ENCODE peak calls at places on chromosome 5, in four cellular contexts. One of them, this sample, is unnamed.

GRCh38 chr5:9534881-9535517 is 10.9 kb downstream of the SEMA5A start:
- DNase-seq in cardiac muscle cell: peak; percentile 50
- DNase-seq in DMS 273 treated with DMSO at 0.1 percent for 48 hours: no peak
- DNase-seq in HS-5: no peak
- DNase-seq in this sample: no peak

GRCh38 chr5:36602711-36603321 is 3.6 kb upstream of the SLC1A3 start:
- DNase-seq in cardiac muscle cell: no peak
- DNase-seq in DMS 273 treated with DMSO at 0.1 percent for 48 hours: no peak
- DNase-seq in HS-5: no peak
- DNase-seq in this sample: no peak

GRCh38 chr5:54902817-54903473 is 82.4 kb downstream of the ESM1 start:
- DNase-seq in cardiac muscle cell: peak; percentile 88
- DNase-seq in DMS 273 treated with DMSO at 0.1 percent for 48 hours: peak; percentile 89
- DNase-seq in HS-5: no peak
- DNase-seq in this sample: no peak

GRCh38 chr5:181223041-181223728 is at the start of gene TRIM41:
- DNase-seq in cardiac muscle cell: peak; percentile 99
- DNase-seq in DMS 273 treated with DMSO at 0.1 percent for 48 hours: no peak
- DNase-seq in HS-5: peak; percentile 94
- DNase-seq in this sample: peak; percentile 90

GRCh38 chr5:11182441-11183080 is 421.5 kb upstream of the DAP start:
- DNase-seq in cardiac muscle cell: peak; percentile 11
- DNase-seq in DMS 273 treated with DMSO at 0.1 percent for 48 hours: peak; percentile 31
- DNase-seq in HS-5: peak; percentile 39
- DNase-seq in this sample: no peak

GRCh38 chr5:79576606-79577289 is 35.5 kb upstream of the TENT2 start:
- DNase-seq in cardiac muscle cell: peak; percentile 65
- DNase-seq in DMS 273 treated with DMSO at 0.1 percent for 48 hours: no peak
- DNase-seq in HS-5: no peak
- DNase-seq in this sample: no peak

GRCh38 chr5:146722361-146722779 is 156.2 kb downstream of the PPP2R2B start:
- DNase-seq in cardiac muscle cell: peak; percentile 68
- DNase-seq in DMS 273 treated with DMSO at 0.1 percent for 48 hours: no peak
- DNase-seq in HS-5: no peak
- DNase-seq in this sample: no peak

GRCh38 chr5:142872795-142873194 is 102.6 kb downstream of the ARHGAP26 start:
- DNase-seq in cardiac muscle cell: peak; percentile 47
- DNase-seq in DMS 273 treated with DMSO at 0.1 percent for 48 hours: no peak
- DNase-seq in HS-5: no peak
- DNase-seq in this sample: peak; percentile 28

GRCh38 chr5:40606077-40606765 is 73.5 kb upstream of the PTGER4 start:
- DNase-seq in cardiac muscle cell: no peak
- DNase-seq in DMS 273 treated with DMSO at 0.1 percent for 48 hours: no peak
- DNase-seq in HS-5: no peak
- DNase-seq in this sample: no peak

GRCh38 chr5:132095745-132096084 is 22.1 kb downstream of the CSF2 start:
- DNase-seq in cardiac muscle cell: no peak
- DNase-seq in DMS 273 treated with DMSO at 0.1 percent for 48 hours: no peak
- DNase-seq in HS-5: no peak
- DNase-seq in this sample: no peak

GRCh38 chr5:159392881-159393280 is 62.6 kb upstream of the IL12B start:
- DNase-seq in cardiac muscle cell: no peak
- DNase-seq in DMS 273 treated with DMSO at 0.1 percent for 48 hours: no peak
- DNase-seq in HS-5: no peak
- DNase-seq in this sample: no peak

GRCh38 chr5:68562308-68562707 is 346.8 kb downstream of the PIK3R1 start:
- DNase-seq in cardiac muscle cell: peak; percentile 98
- DNase-seq in DMS 273 treated with DMSO at 0.1 percent for 48 hours: peak; percentile 15
- DNase-seq in HS-5: no peak
- DNase-seq in this sample: no peak

GRCh38 chr5:150338546-150338945 is 19.0 kb upstream of the TCOF1 start:
- DNase-seq in cardiac muscle cell: no peak
- DNase-seq in DMS 273 treated with DMSO at 0.1 percent for 48 hours: no peak
- DNase-seq in HS-5: no peak
- DNase-seq in this sample: no peak